ENCODE peak calls at places on chromosomes 3 and 15, in five cellular contexts. D is A549, V is heart left ventricle, J is body of pancreas, I is lower lobe of right lung. Z is an unnamed sample.
A peak's percentile ranks its signal among the peaks of the same experiment; 100 is the strongest.

GRCh38 chr3:189276481-189277190 is 104.9 kb downstream of the TPRG1 start:
- DNase-seq in D (no peak), V (peak; percentile 15), J (peak; percentile 40), I (no peak), Z (no peak)

GRCh38 chr3:54211097-54211496 is 88.7 kb downstream of the CACNA2D3 start:
- DNase-seq in D (no peak), V (no peak), J (no peak), I (no peak), Z (no peak)

GRCh38 chr3:45906681-45907220 is 20.4 kb downstream of the CCR9 start:
- DNase-seq in D (no peak), V (no peak), J (no peak), I (no peak), Z (no peak)

GRCh38 chr3:184827572-184827971 is 15.6 kb downstream of the VPS8 start:
- DNase-seq in D (no peak), V (no peak), J (no peak), I (no peak), Z (no peak)

GRCh38 chr3:125322166-125322565 is 53.0 kb downstream of the ZNF148 start:
- DNase-seq in D (no peak), V (no peak), J (no peak), I (no peak), Z (no peak)

GRCh38 chr3:171187706-171188290 is 161.3 kb upstream of the SLC2A2 start:
- DNase-seq in D (peak; percentile 9), V (no peak), J (peak; percentile 37), I (no peak), Z (no peak)

GRCh38 chr15:96270581-96271172 is 59.8 kb upstream of the NR2F2 start:
- DNase-seq in D (no peak), V (no peak), J (no peak), I (no peak), Z (peak; percentile 63)

GRCh38 chr3:162348912-162349311 is 852.3 kb downstream of the OTOL1 start:
- DNase-seq in D (no peak), V (no peak), J (no peak), I (no peak), Z (no peak)

GRCh38 chr3:61975199-61975598 is 398.2 kb downstream of the FEZF2 start:
- DNase-seq in D (no peak), V (no peak), J (no peak), I (no peak), Z (no peak)

GRCh38 chr3:294096-294495 is 97.5 kb downstream of the CHL1 start:
- DNase-seq in D (no peak), V (no peak), J (no peak), I (no peak), Z (no peak)

GRCh38 chr3:14570089-14570488 is 29.9 kb upstream of the GRIP2 start:
- DNase-seq in D (no peak), V (no peak), J (no peak), I (no peak), Z (no peak)

GRCh38 chr15:94182883-94183282 is 48.5 kb upstream of the MCTP2 start:
- DNase-seq in D (no peak), V (no peak), J (no peak), I (no peak), Z (no peak)

GRCh38 chr3:25910997-25911396 is 121.1 kb downstream of the OXSM start:
- DNase-seq in D (no peak), V (no peak), J (peak; percentile 21), I (peak; percentile 52), Z (no peak)

GRCh38 chr3:16480861-16481569 is 32.5 kb downstream of the RFTN1 start:
- DNase-seq in D (no peak), V (no peak), J (no peak), I (no peak), Z (no peak)

GRCh38 chr3:39748002-39748401 is 61.4 kb upstream of the MYRIP start:
- DNase-seq in D (no peak), V (no peak), J (no peak), I (no peak), Z (no peak)

GRCh38 chr15:68364028-68364659 is 67.8 kb downstream of the ITGA11 start:
- DNase-seq in D (no peak), V (peak; percentile 80), J (no peak), I (no peak), Z (no peak)

GRCh38 chr3:197692641-197693040 is 44.1 kb downstream of the RUBCN start:
- DNase-seq in D (no peak), V (no peak), J (no peak), I (no peak), Z (no peak)

GRCh38 chr3:62371032-62371734 is 2.2 kb downstream of the FEZF2 start:
- DNase-seq in D (no peak), V (no peak), J (no peak), I (no peak), Z (no peak)

GRCh38 chr3:67075295-67075694 is 77.2 kb downstream of the KBTBD8 start:
- DNase-seq in D (no peak), V (no peak), J (no peak), I (no peak), Z (no peak)

GRCh38 chr15:66287461-66288055 is 5.8 kb upstream of the DIS3L start:
- DNase-seq in D (peak; percentile 27), V (no peak), J (no peak), I (no peak), Z (no peak)

GRCh38 chr3:114213262-114213668 is 24.1 kb downstream of the ZNF80 start:
- DNase-seq in D (no peak), V (no peak), J (no peak), I (no peak), Z (no peak)

GRCh38 chr3:143433787-143434378 is 314.3 kb downstream of the CHST2 start:
- DNase-seq in D (no peak), V (no peak), J (no peak), I (no peak), Z (no peak)

GRCh38 chr15:65008989-65009388 is 19.3 kb upstream of the SPG21 start:
- DNase-seq in D (no peak), V (no peak), J (no peak), I (no peak), Z (no peak)

GRCh38 chr3:197801801-197802504 is 10.9 kb downstream of the LRCH3 start:
- DNase-seq in D (no peak), V (no peak), J (peak; percentile 15), I (no peak), Z (no peak)

GRCh38 chr3:119292666-119293065 is 1.5 kb upstream of the ARHGAP31 start:
- DNase-seq in D (no peak), V (no peak), J (no peak), I (no peak), Z (no peak)

GRCh38 chr3:74067296-74067695 is 442.6 kb upstream of the PDZRN3 start:
- DNase-seq in D (no peak), V (no peak), J (no peak), I (no peak), Z (peak; percentile 33)

DNA sequence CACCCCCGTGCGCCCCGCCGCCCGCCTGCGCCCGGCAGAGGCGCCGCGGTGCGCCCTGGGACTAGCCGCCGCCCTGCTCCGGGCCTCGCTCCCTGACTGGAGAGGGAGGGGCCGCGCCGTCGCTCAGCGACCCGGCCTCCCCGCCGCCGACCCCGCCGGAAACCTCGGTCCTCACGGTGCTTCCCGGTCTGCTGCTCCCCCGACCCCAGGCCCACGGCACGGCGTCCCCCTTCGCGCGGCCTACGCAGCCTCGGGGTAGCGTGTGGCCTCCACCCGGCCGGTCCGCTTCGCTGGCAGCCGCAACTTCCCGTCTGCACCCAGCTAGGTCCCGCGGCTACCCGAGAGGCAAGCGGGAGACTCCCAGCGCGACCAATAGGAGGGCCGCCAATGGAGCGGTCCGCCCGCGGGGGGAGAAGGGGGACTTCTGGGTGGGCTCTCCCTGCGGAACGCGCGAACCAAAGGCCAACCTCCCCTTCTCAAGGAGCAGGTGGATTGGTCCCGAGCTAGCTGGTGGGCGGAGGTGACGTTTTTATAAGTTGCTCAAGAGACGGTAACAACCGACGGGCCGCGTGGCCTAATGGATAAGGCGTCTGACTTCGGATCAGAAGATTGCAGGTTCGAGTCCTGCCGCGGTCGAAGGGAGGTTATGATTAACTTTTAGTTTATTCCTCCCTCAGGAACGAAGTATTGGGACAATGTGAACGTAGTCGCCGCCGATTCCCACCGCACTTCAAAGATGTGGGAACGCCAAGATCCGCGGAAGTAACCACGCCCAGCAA is at the start of gene POLG:
- DNase-seq in D (peak; percentile 96), V (peak; percentile 99), J (peak; percentile 99), I (peak; percentile 98), Z (peak; percentile 99)
- H3K4me1 ChIP-seq in D (peaks cover 37% of the 10 kb centered on the region), V (peaks cover 39% of the 10 kb centered on the region), J (peaks cover 50% of the 10 kb centered on the region), I (peaks cover 51% of the 10 kb centered on the region), Z (no peaks in the 10 kb centered on the region)

DNA sequence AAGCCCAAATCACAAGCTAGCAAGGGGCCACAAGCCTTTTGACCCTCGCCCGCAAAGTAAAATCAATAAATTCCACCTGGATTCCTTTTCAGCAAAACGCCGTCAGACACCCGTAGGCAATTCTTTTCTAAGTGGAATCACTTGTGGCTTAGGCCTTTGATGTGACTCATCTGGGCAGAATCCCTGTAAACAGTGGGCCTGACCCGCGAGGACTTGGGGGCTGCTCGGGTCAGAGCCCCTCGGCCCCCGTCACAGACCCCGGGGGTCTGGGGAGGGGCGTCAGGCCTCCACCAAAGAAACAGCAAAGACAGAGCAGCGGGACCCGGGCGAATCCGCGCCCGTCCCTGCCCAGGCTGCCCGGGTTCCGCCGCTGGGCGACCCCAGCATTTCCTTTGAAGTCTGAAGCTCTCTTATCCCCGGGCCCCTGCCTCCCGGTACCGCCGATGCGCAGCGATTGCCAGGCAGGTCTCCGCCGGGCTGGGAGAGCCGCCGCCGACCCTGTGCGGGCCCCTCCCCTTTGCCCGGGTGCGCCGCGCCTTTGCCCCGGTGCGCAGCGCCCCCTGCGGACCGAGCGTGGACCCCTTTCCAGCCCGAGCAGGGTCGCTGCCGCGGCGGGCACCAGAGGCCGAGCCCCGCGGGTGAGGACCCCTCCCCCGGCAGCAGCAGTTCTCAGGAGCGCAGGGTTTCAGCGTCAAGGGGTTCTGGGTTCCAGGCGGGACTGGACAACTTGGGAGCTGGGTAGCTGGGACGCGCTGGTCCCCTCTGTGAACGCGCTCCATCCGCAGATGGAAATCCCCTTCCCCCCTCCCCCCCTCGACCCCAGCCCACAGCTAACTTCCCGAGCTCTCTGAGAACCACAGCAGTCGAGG is 178.3 kb downstream of the UACA start:
- DNase-seq in D (peak; percentile 77), V (no peak), J (no peak), I (no peak), Z (no peak)
- TF ChIP-seq CTCF in D (peak; percentile 89), V (peak; percentile 21), J (peak; percentile 14), I (peak; percentile 49), Z (peak; percentile 29)

GRCh38 chr3:46971742-46972141 is 4.8 kb downstream of the CCDC12 start:
- DNase-seq in D (no peak), V (no peak), J (no peak), I (no peak), Z (no peak)
- H3K4me1 ChIP-seq in D (peaks cover 68% of the 10 kb centered on the region), V (peaks cover 69% of the 10 kb centered on the region), J (peaks cover 84% of the 10 kb centered on the region), I (peaks cover 83% of the 10 kb centered on the region), Z (peaks cover 76% of the 10 kb centered on the region)

DNA sequence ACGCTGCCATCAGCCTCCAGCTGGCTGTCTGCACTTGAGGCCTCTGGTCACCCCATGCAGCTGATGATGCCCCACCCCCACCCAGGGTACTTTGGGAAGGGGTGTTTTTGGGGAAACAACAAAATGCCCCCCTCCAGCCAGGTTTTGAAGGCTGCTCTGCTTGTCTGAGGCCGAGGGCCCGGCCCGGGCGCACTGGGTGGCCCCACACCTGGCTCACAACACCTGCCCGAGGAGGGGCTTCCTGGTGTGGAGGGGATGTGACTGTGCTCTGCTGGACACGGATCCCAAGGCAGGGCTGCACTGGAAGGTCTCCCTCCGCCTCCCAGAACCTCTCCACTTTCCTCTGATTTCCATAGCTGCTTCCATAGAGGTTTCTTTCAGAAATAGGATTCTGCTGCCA is 163.5 kb upstream of the IQSEC1 start:
- DNase-seq in D (no peak), V (no peak), J (no peak), I (no peak), Z (no peak)
- TF ChIP-seq CTCF in D (no peak), V (no peak), J (no peak), I (no peak), Z (no peak)